ENCODE peak calls at places on chromosome 6, in five cellular contexts. One of them, this sample, is unnamed.

GRCh38 chr6:41428995-41429417 is 93.6 kb downstream of the NCR2 start:
- DNase-seq in cardiac muscle cell: no peak
- DNase-seq in skeletal muscle cell: no peak
- DNase-seq in SJSA1: peak
- DNase-seq in neuronal stem cell: no peak
- DNase-seq in this sample: no peak

GRCh38 chr6:16257999-16258708 is 19.8 kb downstream of the GMPR start:
- DNase-seq in cardiac muscle cell: peak
- DNase-seq in skeletal muscle cell: no peak
- DNase-seq in neuronal stem cell: no peak
- DNase-seq in SJSA1: no peak
- DNase-seq in this sample: peak

GRCh38 chr6:106370639-106371038 is 10.1 kb downstream of the CRYBG1 start:
- DNase-seq in cardiac muscle cell: no peak
- DNase-seq in skeletal muscle cell: no peak
- DNase-seq in SJSA1: no peak
- DNase-seq in neuronal stem cell: no peak
- DNase-seq in this sample: peak

GRCh38 chr6:44897286-44897685 is 430.8 kb upstream of the RUNX2 start:
- DNase-seq in cardiac muscle cell: no peak
- DNase-seq in SJSA1: no peak
- DNase-seq in neuronal stem cell: no peak
- DNase-seq in skeletal muscle cell: no peak
- DNase-seq in this sample: no peak

GRCh38 chr6:157045831-157046454 is 268.8 kb downstream of the ARID1B start:
- DNase-seq in neuronal stem cell: no peak
- DNase-seq in cardiac muscle cell: peak
- DNase-seq in SJSA1: peak
- DNase-seq in skeletal muscle cell: no peak
- DNase-seq in this sample: peak

GRCh38 chr6:163588211-163588919 is 173.8 kb downstream of the QKI start:
- DNase-seq in cardiac muscle cell: no peak
- DNase-seq in SJSA1: peak
- DNase-seq in neuronal stem cell: no peak
- DNase-seq in skeletal muscle cell: peak
- DNase-seq in this sample: peak

GRCh38 chr6:108364470-108364869 is 69.6 kb downstream of the AFG1L start:
- DNase-seq in skeletal muscle cell: no peak
- DNase-seq in neuronal stem cell: no peak
- DNase-seq in cardiac muscle cell: no peak
- DNase-seq in SJSA1: no peak
- DNase-seq in this sample: no peak

GRCh38 chr6:157390273-157391060 is 9.5 kb downstream of the ZDHHC14 start:
- DNase-seq in cardiac muscle cell: no peak
- DNase-seq in SJSA1: no peak
- DNase-seq in skeletal muscle cell: no peak
- DNase-seq in neuronal stem cell: no peak
- DNase-seq in this sample: no peak

GRCh38 chr6:139990865-139991264 is 616.4 kb upstream of the CITED2 start:
- DNase-seq in skeletal muscle cell: no peak
- DNase-seq in neuronal stem cell: no peak
- DNase-seq in cardiac muscle cell: peak
- DNase-seq in SJSA1: no peak
- DNase-seq in this sample: no peak

GRCh38 chr6:35046862-35047261 is 94.3 kb downstream of the TCP11 start:
- DNase-seq in neuronal stem cell: no peak
- DNase-seq in SJSA1: no peak
- DNase-seq in cardiac muscle cell: no peak
- DNase-seq in skeletal muscle cell: no peak
- DNase-seq in this sample: peak

GRCh38 chr6:35048631-35049083 is 92.5 kb downstream of the TCP11 start:
- DNase-seq in cardiac muscle cell: peak
- DNase-seq in skeletal muscle cell: peak
- DNase-seq in neuronal stem cell: no peak
- DNase-seq in SJSA1: peak
- DNase-seq in this sample: no peak

GRCh38 chr6:35049346-35049745 is 91.8 kb downstream of the TCP11 start:
- DNase-seq in skeletal muscle cell: no peak
- DNase-seq in cardiac muscle cell: no peak
- DNase-seq in SJSA1: no peak
- DNase-seq in neuronal stem cell: no peak
- DNase-seq in this sample: no peak

GRCh38 chr6:35047265-35048011 is 93.7 kb downstream of the TCP11 start:
- DNase-seq in neuronal stem cell: no peak
- DNase-seq in cardiac muscle cell: no peak
- DNase-seq in skeletal muscle cell: peak
- DNase-seq in SJSA1: no peak
- DNase-seq in this sample: no peak

GRCh38 chr6:35048031-35048613 is 93.0 kb downstream of the TCP11 start:
- DNase-seq in neuronal stem cell: peak
- DNase-seq in cardiac muscle cell: peak
- DNase-seq in SJSA1: peak
- DNase-seq in skeletal muscle cell: no peak
- DNase-seq in this sample: no peak
- H3K4me3 ChIP-seq in neuronal stem cell: no peak
- H3K4me3 ChIP-seq in cardiac muscle cell: no peak
- H3K4me3 ChIP-seq in SJSA1: no peak
- H3K4me3 ChIP-seq in skeletal muscle cell: no peak
- H3K4me3 ChIP-seq in this sample: no peak

DNA sequence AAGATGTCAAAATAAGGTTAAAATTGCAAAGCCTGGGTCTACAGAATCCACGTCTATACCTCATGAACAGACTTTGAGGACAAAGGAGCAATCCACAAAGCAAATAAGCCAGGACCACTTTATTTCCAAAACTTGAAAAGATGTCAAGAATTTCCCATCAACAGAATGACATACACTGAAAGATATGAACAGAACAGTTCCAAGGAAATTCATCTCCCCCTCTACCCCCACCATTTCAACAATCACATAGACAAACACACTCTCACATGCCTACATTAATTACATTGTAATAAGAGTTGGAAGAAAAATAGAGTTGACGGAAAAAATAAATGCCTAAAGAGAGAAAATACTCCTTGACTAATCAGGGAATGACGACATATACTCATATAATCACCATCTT is 45.2 kb upstream of the NHSL1 start:
- DNase-seq in cardiac muscle cell: no peak
- DNase-seq in SJSA1: peak
- DNase-seq in neuronal stem cell: no peak
- DNase-seq in skeletal muscle cell: no peak
- DNase-seq in this sample: no peak
- H3K4me3 ChIP-seq in cardiac muscle cell: no peak
- H3K4me3 ChIP-seq in SJSA1: peak
- H3K4me3 ChIP-seq in neuronal stem cell: peak
- H3K4me3 ChIP-seq in skeletal muscle cell: peak
- H3K4me3 ChIP-seq in this sample: no peak

GRCh38 chr6:70394518-70395300 is 18.6 kb upstream of the FAM135A start:
- DNase-seq in cardiac muscle cell: no peak
- DNase-seq in skeletal muscle cell: no peak
- DNase-seq in neuronal stem cell: no peak
- DNase-seq in SJSA1: no peak
- DNase-seq in this sample: no peak
- H3K4me3 ChIP-seq in cardiac muscle cell: no peak
- H3K4me3 ChIP-seq in skeletal muscle cell: no peak
- H3K4me3 ChIP-seq in neuronal stem cell: no peak
- H3K4me3 ChIP-seq in SJSA1: no peak
- H3K4me3 ChIP-seq in this sample: no peak

DNA sequence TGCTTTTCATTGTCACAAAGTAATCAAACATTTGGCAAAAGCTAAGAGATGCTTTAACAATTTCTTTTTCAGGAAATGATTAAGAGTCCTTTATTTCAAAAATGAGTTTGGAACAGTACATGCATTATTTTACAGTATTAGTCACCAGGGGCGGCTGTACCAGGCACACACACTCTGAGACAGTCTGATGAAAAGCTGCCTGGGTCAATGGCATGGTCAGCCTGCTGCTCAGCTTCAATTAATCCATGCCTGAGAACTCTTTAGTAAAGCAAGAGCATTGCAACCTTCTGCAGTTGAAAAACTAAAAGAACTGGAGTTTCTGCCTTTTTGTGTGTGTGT is 105.5 kb downstream of the TULP4 start:
- DNase-seq in cardiac muscle cell: no peak
- DNase-seq in neuronal stem cell: no peak
- DNase-seq in SJSA1: peak
- DNase-seq in skeletal muscle cell: peak
- DNase-seq in this sample: peak
- H3K4me3 ChIP-seq in cardiac muscle cell: no peak
- H3K4me3 ChIP-seq in neuronal stem cell: no peak
- H3K4me3 ChIP-seq in SJSA1: no peak
- H3K4me3 ChIP-seq in skeletal muscle cell: no peak
- H3K4me3 ChIP-seq in this sample: no peak